ENCODE peak calls at places on chromosome 13, in six cellular contexts. A is right atrium auricular region; J is omental fat pad; F is stimulated activated CD4-positive, alpha-beta T cell treated with anti-CD3 and anti-CD28 coated beads, TNF-alpha, amount 100 ng/mL, for 48 hours; G is stomach; D is CD4-positive, alpha-beta memory T cell. E is an unnamed sample.

GRCh38 chr13:31731923-31732322 is 7.4 kb upstream of the RXFP2 start:
- DNase-seq in F (no peak), J (no peak), D (no peak), A (no peak), G (no peak), E (no peak)

GRCh38 chr13:80612804-80613203 is 271.9 kb upstream of the SPRY2 start:
- DNase-seq in G (no peak), A (no peak), J (no peak), D (no peak), F (no peak), E (no peak)

GRCh38 chr13:94162289-94162688 is 317.2 kb downstream of the DCT start:
- DNase-seq in D (no peak), F (no peak), G (no peak), A (peak; percentile 73), J (no peak), E (no peak)

GRCh38 chr13:25901460-25902376 is 150.1 kb downstream of the SHISA2 start:
- DNase-seq in G (no peak), A (no peak), J (no peak), F (peak; percentile 11), D (peak; percentile 82), E (no peak)

GRCh38 chr13:47675871-47676270 is 325.2 kb downstream of the SUCLA2 start:
- DNase-seq in A (no peak), G (no peak), J (no peak), F (no peak), D (no peak), E (no peak)

GRCh38 chr13:97544041-97544765 is 110.2 kb downstream of the RAP2A start:
- DNase-seq in G (no peak), F (no peak), J (no peak), D (no peak), A (no peak), E (no peak)

GRCh38 chr13:79995334-79995733 is 345.6 kb downstream of the SPRY2 start:
- DNase-seq in J (no peak), A (no peak), D (no peak), F (no peak), G (no peak), E (no peak)

GRCh38 chr13:97026759-97027555 is 32.7 kb upstream of the OXGR1 start:
- DNase-seq in G (no peak), A (no peak), D (no peak), F (no peak), J (no peak), E (no peak)

GRCh38 chr13:32650705-32651311 is 64.6 kb downstream of the PDS5B start:
- DNase-seq in F (peak; percentile 61), A (peak; percentile 72), G (peak; percentile 59), D (peak; percentile 42), J (no peak), E (no peak)

GRCh38 chr13:52845334-52845761 is 3.1 kb downstream of the PCDH8 start:
- DNase-seq in F (no peak), J (no peak), D (no peak), G (no peak), A (no peak), E (no peak)

GRCh38 chr13:61700663-61701062 is 285.0 kb upstream of the PCDH20 start:
- DNase-seq in A (no peak), G (no peak), D (no peak), J (no peak), F (no peak), E (no peak)

GRCh38 chr13:33611016-33611805 is 206.7 kb upstream of the RFC3 start:
- DNase-seq in J (no peak), D (no peak), F (no peak), G (peak; percentile 65), A (peak; percentile 68), E (peak; percentile 22)

GRCh38 chr13:79527698-79528097 is 46.7 kb downstream of the NDFIP2 start:
- DNase-seq in F (no peak), G (no peak), D (no peak), A (no peak), J (no peak), E (no peak)

GRCh38 chr13:72290962-72291681 is 424.1 kb upstream of the DACH1 start:
- DNase-seq in F (no peak), A (no peak), J (no peak), G (no peak), D (no peak), E (no peak)

GRCh38 chr13:25699600-25699999 is 327.8 kb downstream of the ATP8A2 start:
- DNase-seq in J (no peak), A (no peak), G (no peak), F (no peak), D (no peak), E (no peak)

GRCh38 chr13:74987124-74987690 is 494.8 kb downstream of the TBC1D4 start:
- DNase-seq in G (no peak), A (no peak), D (no peak), F (no peak), J (no peak), E (no peak)

GRCh38 chr13:66994498-66995365 is 235.4 kb downstream of the PCDH9 start:
- DNase-seq in D (no peak), F (no peak), J (no peak), G (no peak), A (no peak), E (no peak)

GRCh38 chr13:52599853-52600603 is 42.2 kb upstream of the HNRNPA1L2 start:
- DNase-seq in D (no peak), A (no peak), G (no peak), F (no peak), J (no peak), E (no peak)

GRCh38 chr13:58611117-58611516 is 979.6 kb downstream of the PCDH17 start:
- DNase-seq in D (no peak), F (no peak), A (no peak), J (no peak), G (no peak), E (no peak)

GRCh38 chr13:113086991-113087922 is 18.3 kb upstream of the F7 start:
- DNase-seq in G (no peak), F (no peak), J (no peak), A (no peak), D (no peak), E (no peak)

GRCh38 chr13:108455320-108455719 is 174.1 kb upstream of the MYO16 start:
- DNase-seq in D (no peak), J (no peak), F (no peak), A (no peak), G (no peak), E (no peak)

GRCh38 chr13:27334774-27335490 is 64.3 kb downstream of the RASL11A start:
- DNase-seq in D (no peak), A (no peak), F (no peak), J (no peak), G (no peak), E (no peak)

GRCh38 chr13:95540848-95541247 is 11.7 kb upstream of the CLDN10 start:
- DNase-seq in G (no peak), J (no peak), D (no peak), A (no peak), F (no peak), E (no peak)

GRCh38 chr13:111472083-111472482 is 151.6 kb downstream of the TEX29 start:
- DNase-seq in A (no peak), G (no peak), D (no peak), F (no peak), J (no peak), E (no peak)

GRCh38 chr13:75870397-75870801 is 234.3 kb downstream of the LMO7 start:
- DNase-seq in A (no peak), D (peak; percentile 46), G (no peak), J (no peak), F (no peak), E (no peak)

GRCh38 chr13:106917673-106918652 is 350.0 kb upstream of the ARGLU1 start:
- DNase-seq in D (peak; percentile 67), J (peak; percentile 56), G (peak; percentile 79), A (peak; percentile 74), F (peak; percentile 40), E (peak; percentile 51)

GRCh38 chr13:111049791-111050538 is 65.1 kb upstream of the ARHGEF7 start:
- DNase-seq in G (peak; percentile 35), A (peak; percentile 46), J (no peak), F (no peak), D (no peak), E (no peak)

GRCh38 chr13:76976488-76976887 is 15.4 kb upstream of the CLN5 start:
- DNase-seq in J (no peak), A (no peak), D (peak; percentile 34), F (no peak), G (no peak), E (no peak)

GRCh38 chr13:64239372-64239771 is 2823.7 kb upstream of the PCDH20 start:
- DNase-seq in D (no peak), A (no peak), F (no peak), G (no peak), J (no peak), E (no peak)

GRCh38 chr13:110559986-110560385 is 1.5 kb downstream of the RAB20 start:
- DNase-seq in G (no peak), D (no peak), J (no peak), F (no peak), A (no peak), E (no peak)

GRCh38 chr13:40069173-40070044 is 413.9 kb downstream of the COG6 start:
- DNase-seq in A (peak; percentile 86), F (peak; percentile 42), J (peak; percentile 49), D (peak; percentile 66), G (peak; percentile 80), E (peak; percentile 75)

GRCh38 chr13:77330009-77330471 is 3.1 kb upstream of the MYCBP2 start:
- DNase-seq in J (no peak), G (no peak), D (no peak), F (no peak), A (no peak), E (no peak)

GRCh38 chr13:51818771-51819511 is 15.0 kb upstream of the DHRS12 start:
- DNase-seq in A (no peak), F (no peak), G (peak; percentile 53), D (no peak), J (no peak), E (no peak)

GRCh38 chr13:114107686-114108081 is 24.7 kb downstream of the RASA3 start:
- DNase-seq in D (no peak), G (no peak), A (peak; percentile 59), F (no peak), J (peak; percentile 19), E (peak; percentile 36)

GRCh38 chr13:44661936-44662335 is 85.8 kb upstream of the TSC22D1 start:
- DNase-seq in A (no peak), J (no peak), G (no peak), D (no peak), F (no peak), E (no peak)

GRCh38 chr13:36820222-36820621 is 1.2 kb downstream of the RFXAP start:
- DNase-seq in D (no peak), A (no peak), F (no peak), J (no peak), G (no peak), E (no peak)

GRCh38 chr13:99548448-99548847 is 47.2 kb downstream of the TM9SF2 start:
- DNase-seq in G (no peak), D (no peak), J (no peak), F (no peak), A (no peak), E (no peak)

GRCh38 chr13:114080739-114081561 is 51.5 kb downstream of the RASA3 start:
- DNase-seq in A (peak; percentile 42), D (no peak), G (no peak), F (no peak), J (peak; percentile 18), E (no peak)

GRCh38 chr13:66805657-66806056 is 424.5 kb downstream of the PCDH9 start:
- DNase-seq in G (peak; percentile 35), D (no peak), F (no peak), J (no peak), A (no peak), E (no peak)

GRCh38 chr13:23980160-23980551 is 82.9 kb upstream of the C1QTNF9B start:
- DNase-seq in D (peak; percentile 86), J (peak; percentile 70), A (peak; percentile 91), G (peak; percentile 83), F (peak; percentile 66), E (peak; percentile 74)